ENCODE peak calls at places on chromosome 6, in six cellular contexts. One of them, this sample, is unnamed.
A peak's percentile ranks its signal among the peaks of the same experiment; 100 is the strongest.

GRCh38 chr6:123016431-123017110 is 20.5 kb downstream of the CLVS2 start:
- DNase-seq in uterus: no peak
- DNase-seq in cardiac muscle cell: no peak
- DNase-seq in upper lobe of right lung: no peak
- DNase-seq in mucosa of descending colon: no peak
- DNase-seq in dorsolateral prefrontal cortex: peak; percentile 18
- DNase-seq in this sample: no peak

GRCh38 chr6:35719830-35720733 is 16.8 kb upstream of the ARMC12 start:
- DNase-seq in uterus: no peak
- DNase-seq in cardiac muscle cell: peak; percentile 61
- DNase-seq in upper lobe of right lung: peak; percentile 73
- DNase-seq in mucosa of descending colon: peak; percentile 46
- DNase-seq in dorsolateral prefrontal cortex: no peak
- DNase-seq in this sample: no peak

GRCh38 chr6:53974941-53975340 is 136.3 kb upstream of the MLIP start:
- DNase-seq in uterus: no peak
- DNase-seq in cardiac muscle cell: no peak
- DNase-seq in upper lobe of right lung: no peak
- DNase-seq in mucosa of descending colon: no peak
- DNase-seq in dorsolateral prefrontal cortex: no peak
- DNase-seq in this sample: no peak

GRCh38 chr6:154434662-154435061 is 75.8 kb downstream of the CNKSR3 start:
- DNase-seq in uterus: no peak
- DNase-seq in cardiac muscle cell: no peak
- DNase-seq in upper lobe of right lung: no peak
- DNase-seq in mucosa of descending colon: no peak
- DNase-seq in dorsolateral prefrontal cortex: no peak
- DNase-seq in this sample: no peak

GRCh38 chr6:69416739-69417138 is 380.1 kb downstream of the LMBRD1 start:
- DNase-seq in uterus: no peak
- DNase-seq in cardiac muscle cell: no peak
- DNase-seq in upper lobe of right lung: no peak
- DNase-seq in mucosa of descending colon: no peak
- DNase-seq in dorsolateral prefrontal cortex: no peak
- DNase-seq in this sample: peak; percentile 22

GRCh38 chr6:69622230-69622629 is 174.6 kb downstream of the LMBRD1 start:
- DNase-seq in uterus: no peak
- DNase-seq in cardiac muscle cell: no peak
- DNase-seq in upper lobe of right lung: no peak
- DNase-seq in mucosa of descending colon: no peak
- DNase-seq in dorsolateral prefrontal cortex: no peak
- DNase-seq in this sample: peak; percentile 59

GRCh38 chr6:40308533-40309306 is 278.4 kb downstream of the LRFN2 start:
- DNase-seq in uterus: peak; percentile 37
- DNase-seq in cardiac muscle cell: peak; percentile 85
- DNase-seq in upper lobe of right lung: no peak
- DNase-seq in mucosa of descending colon: peak; percentile 70
- DNase-seq in dorsolateral prefrontal cortex: no peak
- DNase-seq in this sample: no peak

GRCh38 chr6:66326228-66326627 is 619.2 kb upstream of the EYS start:
- DNase-seq in uterus: no peak
- DNase-seq in cardiac muscle cell: no peak
- DNase-seq in upper lobe of right lung: no peak
- DNase-seq in mucosa of descending colon: no peak
- DNase-seq in dorsolateral prefrontal cortex: no peak
- DNase-seq in this sample: no peak

GRCh38 chr6:18260448-18261106 is 3.8 kb downstream of the DEK start:
- DNase-seq in uterus: no peak
- DNase-seq in cardiac muscle cell: no peak
- DNase-seq in upper lobe of right lung: no peak
- DNase-seq in mucosa of descending colon: no peak
- DNase-seq in dorsolateral prefrontal cortex: no peak
- DNase-seq in this sample: no peak

GRCh38 chr6:168934856-168935627 is 318.6 kb downstream of the THBS2 start:
- DNase-seq in uterus: no peak
- DNase-seq in cardiac muscle cell: no peak
- DNase-seq in upper lobe of right lung: no peak
- DNase-seq in mucosa of descending colon: no peak
- DNase-seq in dorsolateral prefrontal cortex: no peak
- DNase-seq in this sample: no peak

GRCh38 chr6:74343804-74344203 is 647.8 kb downstream of the CD109 start:
- DNase-seq in uterus: no peak
- DNase-seq in cardiac muscle cell: no peak
- DNase-seq in upper lobe of right lung: no peak
- DNase-seq in mucosa of descending colon: no peak
- DNase-seq in dorsolateral prefrontal cortex: no peak
- DNase-seq in this sample: no peak

GRCh38 chr6:73309534-73309783 is 44.6 kb downstream of the DPPA5 start:
- DNase-seq in uterus: no peak
- DNase-seq in cardiac muscle cell: no peak
- DNase-seq in upper lobe of right lung: no peak
- DNase-seq in mucosa of descending colon: no peak
- DNase-seq in dorsolateral prefrontal cortex: no peak
- DNase-seq in this sample: no peak

GRCh38 chr6:73308712-73309533 is 45.2 kb downstream of the DPPA5 start:
- DNase-seq in uterus: no peak
- DNase-seq in cardiac muscle cell: peak; percentile 20
- DNase-seq in upper lobe of right lung: no peak
- DNase-seq in mucosa of descending colon: no peak
- DNase-seq in dorsolateral prefrontal cortex: no peak
- DNase-seq in this sample: no peak

GRCh38 chr6:73309784-73310502 is 44.1 kb downstream of the DPPA5 start:
- DNase-seq in uterus: peak; percentile 54
- DNase-seq in cardiac muscle cell: peak; percentile 69
- DNase-seq in upper lobe of right lung: peak; percentile 84
- DNase-seq in mucosa of descending colon: peak; percentile 64
- DNase-seq in dorsolateral prefrontal cortex: no peak
- DNase-seq in this sample: peak; percentile 6

GRCh38 chr6:73314577-73315492 is 39.2 kb downstream of the DPPA5 start:
- DNase-seq in uterus: no peak
- DNase-seq in cardiac muscle cell: no peak
- DNase-seq in upper lobe of right lung: no peak
- DNase-seq in mucosa of descending colon: no peak
- DNase-seq in dorsolateral prefrontal cortex: no peak
- DNase-seq in this sample: no peak
- H3K4me3 ChIP-seq in uterus: no peak overlapping the region
- H3K4me3 ChIP-seq in cardiac muscle cell: no peak overlapping the region
- H3K4me3 ChIP-seq in upper lobe of right lung: no peak overlapping the region
- H3K4me3 ChIP-seq in mucosa of descending colon: no peak overlapping the region
- H3K4me3 ChIP-seq in dorsolateral prefrontal cortex: no peak overlapping the region
- H3K4me3 ChIP-seq in this sample: no peak overlapping the region

DNA sequence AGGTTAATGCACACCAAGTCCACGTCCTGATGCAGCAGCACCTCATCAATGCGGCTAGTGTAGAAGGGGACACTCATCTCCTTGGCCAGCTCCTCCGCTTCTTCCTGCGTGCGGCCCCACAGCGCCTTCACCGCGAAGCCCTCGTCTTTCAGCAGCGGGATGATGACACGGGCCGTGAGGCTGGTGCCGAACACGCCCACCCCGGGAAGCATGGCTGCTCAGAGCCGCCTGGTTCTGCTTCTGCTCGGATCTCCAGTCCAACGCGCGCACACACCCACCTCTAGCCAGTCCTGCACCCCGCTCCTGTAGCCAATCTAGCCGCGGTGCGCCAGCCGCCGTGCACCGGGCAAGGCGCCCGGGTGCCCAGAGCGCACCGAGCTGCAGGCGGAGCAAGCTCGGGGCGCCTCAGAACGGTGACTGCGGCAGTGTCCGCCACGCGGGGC is 700 bp downstream of the GFOD1 start:
- DNase-seq in uterus: peak; percentile 48
- DNase-seq in cardiac muscle cell: peak; percentile 68
- DNase-seq in upper lobe of right lung: peak; percentile 84
- DNase-seq in mucosa of descending colon: peak; percentile 74
- DNase-seq in dorsolateral prefrontal cortex: peak; percentile 34
- DNase-seq in this sample: no peak
- TF ChIP-seq CTCF in uterus: no peak
- TF ChIP-seq CTCF in cardiac muscle cell: no peak
- TF ChIP-seq CTCF in upper lobe of right lung: no peak
- TF ChIP-seq CTCF in mucosa of descending colon: no peak
- TF ChIP-seq CTCF in dorsolateral prefrontal cortex: no peak
- TF ChIP-seq CTCF in this sample: no peak

GRCh38 chr6:38153511-38153910 is 334.0 kb downstream of the ZFAND3 start:
- DNase-seq in uterus: no peak
- DNase-seq in cardiac muscle cell: no peak
- DNase-seq in upper lobe of right lung: peak; percentile 51
- DNase-seq in mucosa of descending colon: no peak
- DNase-seq in dorsolateral prefrontal cortex: no peak
- DNase-seq in this sample: no peak

GRCh38 chr6:38154731-38155130 is 335.2 kb downstream of the ZFAND3 start:
- DNase-seq in uterus: no peak
- DNase-seq in cardiac muscle cell: no peak
- DNase-seq in upper lobe of right lung: peak; percentile 59
- DNase-seq in mucosa of descending colon: no peak
- DNase-seq in dorsolateral prefrontal cortex: no peak
- DNase-seq in this sample: no peak

GRCh38 chr6:38153946-38154345 is 334.4 kb downstream of the ZFAND3 start:
- DNase-seq in uterus: no peak
- DNase-seq in cardiac muscle cell: no peak
- DNase-seq in upper lobe of right lung: peak; percentile 48
- DNase-seq in mucosa of descending colon: no peak
- DNase-seq in dorsolateral prefrontal cortex: no peak
- DNase-seq in this sample: no peak

GRCh38 chr6:38155576-38156204 is 336.2 kb downstream of the ZFAND3 start:
- DNase-seq in uterus: no peak
- DNase-seq in cardiac muscle cell: no peak
- DNase-seq in upper lobe of right lung: peak; percentile 51
- DNase-seq in mucosa of descending colon: no peak
- DNase-seq in dorsolateral prefrontal cortex: no peak
- DNase-seq in this sample: no peak

GRCh38 chr6:38155144-38155543 is 335.6 kb downstream of the ZFAND3 start:
- DNase-seq in uterus: no peak
- DNase-seq in cardiac muscle cell: no peak
- DNase-seq in upper lobe of right lung: peak; percentile 77
- DNase-seq in mucosa of descending colon: no peak
- DNase-seq in dorsolateral prefrontal cortex: no peak
- DNase-seq in this sample: no peak
- H3K4me3 ChIP-seq in uterus: no peak overlapping the region
- H3K4me3 ChIP-seq in cardiac muscle cell: no peak overlapping the region
- H3K4me3 ChIP-seq in upper lobe of right lung: no peak overlapping the region
- H3K4me3 ChIP-seq in mucosa of descending colon: no peak overlapping the region
- H3K4me3 ChIP-seq in dorsolateral prefrontal cortex: no peak overlapping the region
- H3K4me3 ChIP-seq in this sample: no peak overlapping the region

DNA sequence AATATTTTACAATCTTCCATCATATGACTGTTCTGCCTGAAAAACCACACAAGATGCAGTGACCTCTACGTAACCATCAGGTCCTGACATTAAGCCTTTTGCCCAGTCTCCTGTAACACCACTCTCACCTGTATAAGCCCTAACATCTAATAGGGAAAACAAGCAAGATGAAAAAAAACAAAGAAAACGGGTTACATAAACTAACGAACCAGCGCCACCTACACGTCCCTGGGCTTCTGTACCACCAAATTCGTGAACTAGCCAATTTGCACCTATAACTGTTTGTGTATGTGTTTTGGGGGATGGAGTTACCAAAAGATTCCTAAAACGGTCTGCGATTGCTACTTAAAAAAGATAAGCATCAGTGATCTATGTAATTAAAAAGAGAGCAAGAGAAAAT is 70.2 kb downstream of the BLOC1S5 start:
- DNase-seq in uterus: no peak
- DNase-seq in cardiac muscle cell: no peak
- DNase-seq in upper lobe of right lung: no peak
- DNase-seq in mucosa of descending colon: no peak
- DNase-seq in dorsolateral prefrontal cortex: no peak
- DNase-seq in this sample: no peak
- TF ChIP-seq CTCF in uterus: no peak
- TF ChIP-seq CTCF in cardiac muscle cell: no peak
- TF ChIP-seq CTCF in upper lobe of right lung: no peak
- TF ChIP-seq CTCF in mucosa of descending colon: no peak
- TF ChIP-seq CTCF in dorsolateral prefrontal cortex: no peak
- TF ChIP-seq CTCF in this sample: peak; percentile 37

DNA sequence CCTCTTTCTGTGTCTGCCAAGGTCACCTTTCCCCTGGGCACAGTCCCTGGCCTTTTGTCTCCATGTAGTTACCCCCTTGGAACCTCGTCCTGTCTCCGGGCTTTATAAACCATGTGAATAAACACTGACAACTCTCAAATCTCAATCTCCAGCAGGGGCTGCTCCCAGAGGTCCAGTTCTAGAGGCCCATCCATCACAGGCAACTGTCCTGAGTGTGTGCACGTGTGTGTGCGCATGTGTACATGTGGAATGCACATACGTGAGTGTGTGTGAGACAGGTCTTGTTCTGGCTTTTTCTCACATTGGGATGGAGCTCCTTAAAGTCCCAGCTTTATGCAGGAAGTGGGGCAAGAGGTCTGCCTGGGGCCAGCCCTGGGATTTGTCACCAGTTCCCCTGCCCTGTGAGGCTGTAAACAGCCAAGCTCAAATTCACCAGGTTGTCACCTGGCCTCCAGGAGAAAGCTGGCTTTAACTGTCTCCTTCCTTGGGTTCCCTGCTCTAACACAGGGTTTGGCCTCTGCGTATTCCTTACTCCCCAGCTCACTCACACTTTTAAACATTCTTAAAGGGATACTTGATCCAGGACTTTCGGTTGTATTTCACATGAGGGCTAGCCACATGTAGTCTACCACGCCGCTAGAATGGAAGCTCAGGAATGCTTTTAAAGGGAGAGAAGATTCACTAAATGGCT is 42.7 kb downstream of the RAMACL start:
- DNase-seq in uterus: no peak
- DNase-seq in cardiac muscle cell: no peak
- DNase-seq in upper lobe of right lung: no peak
- DNase-seq in mucosa of descending colon: no peak
- DNase-seq in dorsolateral prefrontal cortex: no peak
- DNase-seq in this sample: no peak
- H3K4me3 ChIP-seq in uterus: no peak overlapping the region
- H3K4me3 ChIP-seq in cardiac muscle cell: no peak overlapping the region
- H3K4me3 ChIP-seq in upper lobe of right lung: no peak overlapping the region
- H3K4me3 ChIP-seq in mucosa of descending colon: no peak overlapping the region
- H3K4me3 ChIP-seq in dorsolateral prefrontal cortex: no peak overlapping the region
- H3K4me3 ChIP-seq in this sample: no peak overlapping the region